ENCODE peak calls at places on chromosomes 11 and 22, in four cellular contexts. Z is GM23338, N is upper lobe of left lung, H is Panc1. Y is an unnamed sample.

GRCh38 chr22:35288116-35288515 is 11.6 kb upstream of the TOM1 start:
- ATAC-seq in N (no peak), Z (no peak), H (no peak), Y (no peak)

GRCh38 chr11:19111809-19112208 is 5.2 kb upstream of the ZDHHC13 start:
- ATAC-seq in H (no peak), Z (no peak), N (no peak), Y (no peak)

GRCh38 chr11:3810446-3810845 is 2.1 kb downstream of the PGAP2 start:
- ATAC-seq in H (no peak), N (no peak), Z (no peak), Y (no peak)

GRCh38 chr11:61702701-61703312 is 22.6 kb downstream of the DAGLA start:
- ATAC-seq in N (no peak), H (no peak), Z (no peak), Y (no peak)

GRCh38 chr11:55607545-55607944 is at the start of gene OR4C11:
- ATAC-seq in Z (no peak), N (no peak), H (no peak), Y (no peak)

GRCh38 chr11:134442246-134442645 is 30.2 kb upstream of the B3GAT1 start:
- ATAC-seq in Z (no peak), N (no peak), H (no peak), Y (no peak)

GRCh38 chr11:74519719-74520118 is 26.2 kb upstream of the LIPT2 start:
- ATAC-seq in H (peak; percentile 56), Z (no peak), N (no peak), Y (no peak)

GRCh38 chr11:1437500-1437899 is 47.8 kb downstream of the BRSK2 start:
- ATAC-seq in N (peak; percentile 31), H (peak; percentile 82), Z (peak; percentile 14), Y (peak; percentile 48)

GRCh38 chr11:8063319-8063718 is 17.7 kb upstream of the TUB start:
- ATAC-seq in H (no peak), Z (no peak), N (peak; percentile 60), Y (peak; percentile 63)

GRCh38 chr11:110027627-110028371 is 65.4 kb upstream of the ZC3H12C start:
- ATAC-seq in H (no peak), Z (no peak), N (no peak), Y (no peak)
- H3K27ac ChIP-seq in H (no peak overlapping the region), Z (no peak overlapping the region), N (no peak overlapping the region), Y (no peak overlapping the region)

DNA sequence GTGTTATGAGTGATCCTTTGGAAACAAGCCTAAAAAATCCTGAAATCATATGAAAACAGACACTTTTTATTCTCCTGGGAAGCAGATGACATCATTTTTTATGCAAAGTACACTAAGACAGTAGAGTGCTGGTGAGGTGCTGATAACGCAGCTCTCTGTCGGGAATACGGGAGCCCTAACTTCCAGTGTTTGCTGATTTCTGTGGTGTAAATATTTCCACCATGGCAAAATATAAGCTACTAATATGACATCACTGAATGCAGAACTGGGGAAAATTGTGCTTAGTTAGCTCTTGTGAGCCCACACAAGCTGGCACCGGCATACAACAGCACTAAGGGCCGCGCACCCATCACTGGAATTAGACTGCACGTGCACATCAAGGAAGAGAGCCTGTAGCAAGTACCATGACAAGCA is 82.6 kb downstream of the FAM76B start:
- ATAC-seq in Z (no peak), N (no peak), H (no peak), Y (no peak)
- TF ChIP-seq POLR2AphosphoS5 in Z (no peak), N (no peak), H (no peak), Y (no peak)

DNA sequence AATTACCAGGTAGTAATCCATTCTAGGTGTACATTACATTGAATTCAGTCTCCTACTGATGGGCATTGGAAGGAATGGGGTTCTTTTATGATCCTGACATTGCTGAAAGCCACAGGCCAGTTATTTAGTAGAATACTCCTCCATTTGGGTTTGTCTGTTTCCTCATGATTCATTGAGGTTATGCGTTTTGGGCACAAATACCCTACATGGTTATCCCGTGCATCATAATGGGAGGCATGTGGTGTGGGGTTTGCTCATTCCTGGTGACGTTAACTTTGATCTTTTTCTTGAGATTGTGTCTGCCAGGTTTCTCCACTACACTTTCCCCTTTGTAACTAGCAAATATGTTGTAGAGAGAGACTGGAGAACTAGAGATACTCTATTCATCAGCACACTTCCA is 5.5 kb downstream of the FOLR3 start:
- ATAC-seq in H (no peak), N (no peak), Z (no peak), Y (no peak)
- H3K27ac ChIP-seq in H (no peak overlapping the region), N (no peak overlapping the region), Z (no peak overlapping the region), Y (no peak overlapping the region)

GRCh38 chr11:128775513-128775912 is 81.6 kb downstream of the FLI1 start:
- ATAC-seq in N (no peak), Z (no peak), H (no peak), Y (no peak)
- TF ChIP-seq POLR2AphosphoS5 in N (no peak), Z (no peak), H (no peak), Y (no peak)

GRCh38 chr22:46378499-46379300 is 43.2 kb downstream of the TRMU start:
- ATAC-seq in H (no peak), N (no peak), Z (peak; percentile 12), Y (no peak)

GRCh38 chr22:46380581-46380980 is 45.1 kb downstream of the TRMU start:
- ATAC-seq in H (no peak), N (no peak), Z (no peak), Y (no peak)

GRCh38 chr22:46380069-46380468 is 44.6 kb downstream of the TRMU start:
- ATAC-seq in Z (no peak), H (no peak), N (no peak), Y (no peak)

GRCh38 chr22:46377566-46378498 is 42.3 kb downstream of the TRMU start:
- ATAC-seq in N (peak; percentile 65), H (peak; percentile 42), Z (peak; percentile 76), Y (no peak)

GRCh38 chr22:46379301-46379930 is 43.9 kb downstream of the TRMU start:
- ATAC-seq in N (no peak), H (no peak), Z (no peak), Y (no peak)
- H3K27ac ChIP-seq in N (peak overlapping the region; percentile 73), H (no peak overlapping the region), Z (no peak overlapping the region), Y (no peak overlapping the region)

DNA sequence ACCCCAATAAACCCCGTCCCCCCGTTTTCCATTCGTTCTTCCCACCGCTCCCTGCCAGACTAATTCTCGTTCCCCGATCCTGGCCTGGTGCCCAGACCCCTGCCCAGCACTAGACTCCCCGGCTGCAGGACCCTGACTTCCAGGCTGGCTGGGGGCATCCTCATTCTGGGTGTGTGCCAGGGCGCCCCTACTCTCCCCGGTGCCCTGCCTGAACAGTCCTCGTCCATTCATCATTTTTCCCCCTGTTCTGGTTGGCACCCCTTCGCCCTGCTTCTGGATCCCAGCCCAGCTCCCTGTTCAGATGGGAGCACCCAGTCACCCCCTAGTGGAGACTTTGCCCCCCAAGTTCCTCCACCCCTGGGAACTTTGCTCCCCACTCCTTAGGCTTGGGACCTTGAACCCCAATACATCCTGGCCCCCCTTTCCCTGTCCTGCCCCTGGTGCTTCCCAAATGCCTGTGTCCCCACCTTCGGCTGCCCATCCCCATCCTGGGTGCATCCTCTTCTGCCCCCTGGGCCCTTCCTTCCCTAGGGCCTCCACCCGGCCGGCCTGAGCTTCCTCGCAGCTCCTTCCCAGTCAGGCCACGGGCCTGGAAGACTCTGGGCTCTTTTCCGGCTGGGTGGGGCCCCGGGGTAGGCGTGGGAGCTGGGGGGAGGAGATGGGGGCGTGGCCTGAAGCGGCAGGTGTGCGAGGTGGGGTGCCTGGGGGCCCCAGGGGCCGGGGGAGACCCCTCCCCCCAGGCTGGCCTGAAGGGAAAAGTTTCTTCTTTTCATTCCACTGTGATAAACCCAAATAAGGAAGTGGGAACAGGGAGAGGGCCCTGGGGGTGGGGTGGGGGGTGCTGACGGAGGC is 882 bp downstream of the PLCB3 start:
- ATAC-seq in N (peak; percentile 49), Z (peak; percentile 14), H (peak; percentile 50), Y (no peak)
- TF ChIP-seq POLR2AphosphoS5 in N (peak; percentile 23), Z (peak; percentile 64), H (peak; percentile 33), Y (no peak)

GRCh38 chr11:120702656-120703055 is 191.1 kb downstream of the GRIK4 start:
- ATAC-seq in Z (no peak), H (no peak), N (no peak), Y (no peak)

GRCh38 chr11:120704256-120704750 is 192.8 kb downstream of the GRIK4 start:
- ATAC-seq in Z (no peak), H (no peak), N (no peak), Y (no peak)

GRCh38 chr11:120706257-120706656 is 194.7 kb downstream of the GRIK4 start:
- ATAC-seq in N (no peak), H (no peak), Z (no peak), Y (no peak)

GRCh38 chr11:120707098-120707497 is 195.6 kb downstream of the GRIK4 start:
- ATAC-seq in N (no peak), H (no peak), Z (no peak), Y (no peak)

GRCh38 chr11:120703358-120704152 is 192.0 kb downstream of the GRIK4 start:
- ATAC-seq in N (no peak), Z (no peak), H (no peak), Y (no peak)
- H3K27ac ChIP-seq in N (no peak overlapping the region), Z (no peak overlapping the region), H (no peak overlapping the region), Y (no peak overlapping the region)

DNA sequence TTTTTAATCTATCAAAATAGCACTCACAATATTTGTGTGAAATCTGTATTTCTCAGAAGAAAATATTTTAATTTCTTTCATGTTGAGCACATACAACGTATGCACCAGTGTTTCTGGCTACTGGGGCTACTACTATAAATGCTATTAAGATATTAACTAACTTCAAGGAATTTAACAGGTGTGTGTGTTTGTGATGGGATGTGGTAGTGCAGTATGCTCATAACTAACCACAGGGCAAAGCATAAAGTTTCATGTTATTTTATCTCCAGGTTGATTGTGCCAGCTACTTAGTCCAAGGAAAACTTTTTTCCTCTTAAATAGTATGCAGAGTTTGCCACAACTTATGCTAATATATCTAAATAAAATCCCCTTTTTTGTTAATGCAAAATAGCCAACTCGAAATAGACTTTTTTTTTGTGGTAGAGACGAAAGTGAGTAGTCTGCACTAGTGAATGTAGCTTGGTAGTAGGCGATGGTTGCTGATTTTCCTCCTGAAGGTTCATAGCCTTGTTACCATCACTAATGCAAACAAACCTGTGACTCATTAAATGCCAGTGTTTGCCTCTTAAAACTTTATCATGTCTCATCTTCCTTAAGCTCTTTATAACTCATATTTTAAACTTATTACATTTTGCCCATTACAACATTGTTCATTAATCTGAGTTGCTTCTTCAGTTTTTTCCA is 565.5 kb upstream of the ANO3 start:
- ATAC-seq in N (no peak), Z (no peak), H (no peak), Y (no peak)
- TF ChIP-seq POLR2AphosphoS5 in N (no peak), Z (no peak), H (no peak), Y (no peak)

Y was measured in gastroesophageal sphincter.